ENCODE peak calls at places on chromosomes 5 and 9, in ten cellular contexts. Y is mesendoderm, A is thoracic aorta, E is GM23338, Q is RWPE2, R is neural progenitor cell, K is breast epithelium, F is brain microvascular endothelial cell, G is upper lobe of left lung, D is lower lobe of right lung. H is an unnamed sample.

GRCh38 chr5:133124891-133125290 is 73.1 kb downstream of the HSPA4 start:
- DNase-seq in Y (no peak), A (no peak), E (no peak), Q (peak; percentile 17), R (no peak), K (no peak), F (no peak), G (no peak), D (no peak), H (no peak)

GRCh38 chr9:18256574-18256973 is 217.4 kb upstream of the ADAMTSL1 start:
- DNase-seq in Y (peak; percentile 50), A (no peak), E (peak; percentile 17), Q (no peak), R (no peak), K (no peak), F (peak; percentile 86), G (no peak), D (no peak), H (no peak)

GRCh38 chr5:172564187-172564586 is 76.9 kb upstream of the NEURL1B start:
- DNase-seq in Y (no peak), A (no peak), E (no peak), Q (no peak), R (no peak), K (no peak), F (no peak), G (peak; percentile 52), D (peak; percentile 59), H (no peak)

GRCh38 chr9:84697494-84698114 is 28.1 kb downstream of the NTRK2 start:
- DNase-seq in Y (peak; percentile 90), A (no peak), E (peak; percentile 94), Q (peak; percentile 66), R (peak; percentile 84), K (peak; percentile 53), F (peak; percentile 64), G (peak; percentile 61), D (peak; percentile 75), H (peak; percentile 59)

GRCh38 chr5:107564896-107565295 is 105.8 kb downstream of the EFNA5 start:
- DNase-seq in Y (no peak), A (no peak), E (no peak), Q (no peak), R (no peak), K (no peak), F (peak; percentile 40), G (no peak), D (no peak), H (no peak)

GRCh38 chr5:143040622-143041021 is 270.4 kb downstream of the ARHGAP26 start:
- DNase-seq in Y (no peak), A (no peak), E (no peak), Q (no peak), R (no peak), K (no peak), F (no peak), G (no peak), D (no peak), H (no peak)

GRCh38 chr9:34550681-34551270 is 28.0 kb upstream of the ENHO start:
- DNase-seq in Y (no peak), A (no peak), E (no peak), Q (no peak), R (no peak), K (no peak), F (no peak), G (peak; percentile 12), D (no peak), H (no peak)

GRCh38 chr5:71912021-71912420 is 192.9 kb downstream of the CARTPT start:
- DNase-seq in Y (no peak), A (no peak), E (no peak), Q (no peak), R (no peak), K (no peak), F (no peak), G (no peak), D (no peak), H (no peak)

GRCh38 chr5:172235132-172235780 is 41.3 kb downstream of the EFCAB9 start:
- DNase-seq in Y (no peak), A (no peak), E (no peak), Q (no peak), R (no peak), K (no peak), F (no peak), G (no peak), D (no peak), H (no peak)

GRCh38 chr9:5908918-5909317 is 18.2 kb downstream of the MLANA start:
- DNase-seq in Y (no peak), A (no peak), E (no peak), Q (no peak), R (no peak), K (no peak), F (no peak), G (no peak), D (no peak), H (no peak)

GRCh38 chr5:40046792-40047191 is 622.0 kb upstream of the DAB2 start:
- DNase-seq in Y (no peak), A (no peak), E (no peak), Q (no peak), R (no peak), K (no peak), F (peak; percentile 70), G (no peak), D (no peak), H (no peak)

GRCh38 chr5:147483961-147484707 is 25.7 kb downstream of the DPYSL3 start:
- DNase-seq in Y (no peak), A (peak; percentile 24), E (no peak), Q (no peak), R (no peak), K (peak; percentile 39), F (peak; percentile 58), G (no peak), D (no peak), H (no peak)

GRCh38 chr9:99463144-99463543 is 241.1 kb downstream of the SEC61B start:
- DNase-seq in Y (no peak), A (no peak), E (no peak), Q (no peak), R (no peak), K (no peak), F (no peak), G (no peak), D (no peak), H (no peak)
- H3K4me3 ChIP-seq in Y (no peak overlapping the region), A (no peak overlapping the region), E (no peak overlapping the region), Q (no peak overlapping the region), R (no peak overlapping the region), K (no peak overlapping the region), F (no peak overlapping the region), G (no peak overlapping the region), D (no peak overlapping the region), H (no peak overlapping the region)

GRCh38 chr5:73188764-73189521 is 15.9 kb downstream of the TMEM174 start:
- DNase-seq in Y (peak; percentile 62), A (no peak), E (peak; percentile 68), Q (no peak), R (no peak), K (no peak), F (no peak), G (no peak), D (no peak), H (no peak)
- H3K27ac ChIP-seq in Y (no peak overlapping the region), A (no peak overlapping the region), E (no peak overlapping the region), Q (no peak overlapping the region), R (no peak overlapping the region), K (no peak overlapping the region), F (no peak overlapping the region), G (no peak overlapping the region), D (no peak overlapping the region), H (no peak overlapping the region)

DNA sequence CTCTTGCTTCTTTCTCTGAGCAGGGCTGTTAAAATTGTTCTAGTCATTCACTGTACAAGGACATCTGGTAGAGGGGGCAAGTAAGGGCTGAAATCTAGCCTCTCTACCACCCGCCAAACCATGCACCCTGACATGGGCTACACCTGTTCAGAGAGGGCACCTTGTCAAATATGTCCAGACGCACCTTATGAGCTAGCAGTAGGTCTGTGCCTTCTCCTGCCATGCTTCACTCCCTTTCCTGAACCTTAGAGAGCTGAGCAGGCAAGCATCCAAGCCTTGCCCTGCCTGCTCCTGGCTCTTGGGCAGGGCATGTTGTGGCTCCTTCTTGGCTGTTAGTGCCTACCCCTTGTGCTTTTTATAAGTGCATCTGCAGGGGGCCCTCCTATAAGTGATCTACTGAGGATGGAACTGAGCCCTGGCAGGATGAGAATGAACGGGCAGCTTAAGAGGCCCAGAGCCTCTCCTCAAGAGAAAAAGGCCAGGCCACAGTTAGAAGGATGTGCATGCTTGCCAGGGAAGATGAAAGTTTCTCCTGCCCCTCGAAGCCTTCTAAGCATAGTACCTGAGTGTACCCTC is 3.8 kb upstream of the NEUROG1 start:
- DNase-seq in Y (no peak), A (no peak), E (no peak), Q (peak; percentile 29), R (no peak), K (no peak), F (no peak), G (no peak), D (no peak), H (no peak)
- H3K27me3 ChIP-seq in Y (peaks cover 87% of the 10 kb centered on the region), A (peaks cover 8% of the 10 kb centered on the region), E (peaks cover 100% of the 10 kb centered on the region), Q (peaks cover 53% of the 10 kb centered on the region), R (peaks cover 100% of the 10 kb centered on the region), K (peaks cover 12% of the 10 kb centered on the region), F (peaks cover 90% of the 10 kb centered on the region), G (no peaks in the 10 kb centered on the region), D (peaks cover 91% of the 10 kb centered on the region), H (peaks cover 93% of the 10 kb centered on the region)

GRCh38 chr5:180498378-180498777 is 4.2 kb downstream of the CNOT6 start:
- DNase-seq in Y (no peak), A (no peak), E (no peak), Q (no peak), R (no peak), K (no peak), F (no peak), G (no peak), D (no peak), H (no peak)

GRCh38 chr5:180494510-180495181 is 467 bp downstream of the CNOT6 start:
- DNase-seq in Y (peak; percentile 36), A (no peak), E (peak; percentile 56), Q (peak; percentile 70), R (peak; percentile 74), K (peak; percentile 26), F (no peak), G (peak; percentile 56), D (peak; percentile 70), H (peak; percentile 37)

GRCh38 chr5:180494060-180494509 is at the start of gene CNOT6:
- DNase-seq in Y (peak; percentile 96), A (peak; percentile 60), E (peak; percentile 90), Q (peak; percentile 94), R (peak; percentile 97), K (peak; percentile 91), F (peak; percentile 83), G (peak; percentile 93), D (peak; percentile 96), H (peak; percentile 83)

GRCh38 chr5:180495292-180495691 is 1.1 kb downstream of the CNOT6 start:
- DNase-seq in Y (peak; percentile 43), A (no peak), E (no peak), Q (no peak), R (peak; percentile 25), K (no peak), F (no peak), G (no peak), D (no peak), H (no peak)

DNA sequence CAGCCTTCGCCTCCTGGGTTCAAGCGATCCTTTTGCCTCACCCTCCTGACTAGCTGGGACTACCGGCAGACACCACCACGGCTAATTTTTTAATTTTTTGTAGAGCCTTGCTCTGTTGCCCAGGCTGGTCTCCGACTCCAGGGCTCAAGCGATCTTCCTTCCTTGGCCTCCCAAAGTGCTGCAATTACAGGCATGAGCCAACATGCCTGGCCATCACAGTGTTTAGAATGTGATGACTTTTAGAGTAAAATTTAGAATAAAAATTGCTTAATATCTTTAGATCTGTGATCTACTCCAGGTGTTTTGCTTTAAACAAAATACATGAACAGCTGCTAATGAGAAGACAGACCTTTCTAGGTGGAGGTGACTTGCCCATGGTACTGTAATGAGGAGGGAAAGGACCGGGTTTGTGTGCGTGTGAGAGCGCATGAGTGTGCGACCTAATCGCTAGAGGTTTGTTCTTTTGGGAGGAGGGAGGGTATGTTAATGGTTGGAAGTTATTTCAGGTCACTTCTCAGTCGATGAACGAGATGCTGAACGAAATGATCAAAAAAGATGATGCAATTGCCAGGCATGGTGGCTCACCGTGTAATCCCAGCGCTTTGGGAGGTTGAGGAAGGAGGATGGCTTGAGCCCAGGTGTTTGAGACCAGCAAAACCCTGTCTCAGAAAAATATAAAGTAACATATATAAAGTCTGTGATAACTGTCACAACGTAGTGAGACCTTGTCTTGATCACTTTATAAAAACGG is 2.0 kb downstream of the CNOT6 start:
- DNase-seq in Y (no peak), A (no peak), E (no peak), Q (no peak), R (no peak), K (no peak), F (no peak), G (no peak), D (no peak), H (no peak)
- H3K4me3 ChIP-seq in Y (no peak overlapping the region), A (peak overlapping the region; percentile 95), E (peak overlapping the region; percentile 94), Q (peak overlapping the region; percentile 90), R (peak overlapping the region; percentile 95), K (no peak overlapping the region), F (no peak overlapping the region), G (peak overlapping the region; percentile 90), D (peak overlapping the region; percentile 97), H (peak overlapping the region; percentile 98)